ENCODE peak calls at places on chromosomes 12 and 14, in six cellular contexts. H is nephron progenitor cell, J is cardiac fibroblast, L is fibroblast of mammary gland, Z is brain microvascular endothelial cell, C is neural progenitor cell. N is an unnamed sample.

GRCh38 chr14:95713596-95714371 is at the start of gene TCL1A:
- DNase-seq in H (no peak), J (no peak), L (no peak), Z (no peak), C (no peak), N (no peak)

GRCh38 chr12:29901585-29901984 is 117.8 kb upstream of the TMTC1 start:
- DNase-seq in H (no peak), J (peak), L (peak), Z (no peak), C (peak), N (no peak)

GRCh38 chr14:68564236-68564825 is 228.5 kb downstream of the ZFP36L1 start:
- DNase-seq in H (no peak), J (no peak), L (no peak), Z (no peak), C (peak), N (no peak)

GRCh38 chr14:92058006-92058917 is 18.4 kb upstream of the TRIP11 start:
- DNase-seq in H (no peak), J (no peak), L (no peak), Z (no peak), C (no peak), N (no peak)

GRCh38 chr12:69653703-69654102 is 43.0 kb upstream of the LRRC10 start:
- DNase-seq in H (no peak), J (peak), L (peak), Z (no peak), C (no peak), N (no peak)

GRCh38 chr12:57276935-57277563 is 26.1 kb upstream of the STAC3 start:
- DNase-seq in H (no peak), J (peak), L (peak), Z (peak), C (peak), N (peak)

GRCh38 chr14:64702493-64703392 is 1.5 kb upstream of the PLEKHG3 start:
- DNase-seq in H (peak), J (no peak), L (no peak), Z (no peak), C (peak), N (no peak)

GRCh38 chr12:132408001-132408400 is 78.6 kb upstream of the GALNT9 start:
- DNase-seq in H (no peak), J (no peak), L (no peak), Z (no peak), C (no peak), N (no peak)

GRCh38 chr12:39127401-39127800 is 222.0 kb upstream of the CPNE8 start:
- DNase-seq in H (no peak), J (peak), L (peak), Z (no peak), C (no peak), N (peak)

GRCh38 chr14:100764716-100765115 is 38.0 kb downstream of the DLK1 start:
- DNase-seq in H (no peak), J (no peak), L (no peak), Z (no peak), C (peak), N (no peak)

GRCh38 chr12:55019784-55020183 is at the start of gene NEUROD4:
- DNase-seq in H (peak), J (peak), L (peak), Z (peak), C (peak), N (peak)

GRCh38 chr12:89349814-89350213 is 2.5 kb downstream of the DUSP6 start:
- DNase-seq in H (no peak), J (peak), L (peak), Z (peak), C (peak), N (peak)

GRCh38 chr12:3003593-3003992 is 44.4 kb downstream of the TEAD4 start:
- DNase-seq in H (no peak), J (no peak), L (no peak), Z (no peak), C (no peak), N (no peak)

GRCh38 chr12:90543841-90544240 is 411.1 kb downstream of the CCER1 start:
- DNase-seq in H (no peak), J (peak), L (peak), Z (peak), C (no peak), N (peak)

GRCh38 chr12:45431153-45431552 is 215.3 kb downstream of the ANO6 start:
- DNase-seq in H (no peak), J (no peak), L (no peak), Z (no peak), C (no peak), N (no peak)

GRCh38 chr12:6360080-6360571 is 15.2 kb downstream of the SCNN1A start:
- DNase-seq in H (no peak), J (no peak), L (no peak), Z (no peak), C (no peak), N (no peak)

GRCh38 chr12:62910549-62911169 is 24.3 kb downstream of the PPM1H start:
- DNase-seq in H (no peak), J (no peak), L (no peak), Z (no peak), C (no peak), N (no peak)

GRCh38 chr12:7374423-7375144 is 69.4 kb downstream of the CD163L1 start:
- DNase-seq in H (peak), J (peak), L (peak), Z (peak), C (peak), N (peak)
- TF ChIP-seq CTCF in H (peak), J (peak), L (peak), Z (peak), C (peak), N (peak)

DNA sequence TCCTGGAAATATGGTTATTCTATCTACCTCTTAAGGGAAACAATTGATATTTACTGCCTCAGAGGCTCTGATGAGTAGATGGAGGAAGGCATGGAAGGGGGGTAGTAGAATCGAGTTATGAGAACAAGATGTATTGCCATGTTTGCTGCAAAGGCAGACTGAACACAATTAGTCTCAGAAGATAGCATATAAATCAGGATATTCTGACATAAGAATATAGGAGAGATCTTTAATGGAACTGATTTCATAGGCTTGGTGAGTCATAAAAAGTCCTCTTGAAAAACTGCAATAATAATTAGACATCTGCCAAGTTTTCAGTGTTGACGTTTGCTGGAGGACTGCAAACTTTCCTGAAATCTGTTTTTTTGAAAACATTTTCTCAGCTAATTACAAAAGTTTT is 636.1 kb downstream of the TMTC2 start:
- DNase-seq in H (no peak), J (no peak), L (no peak), Z (no peak), C (no peak), N (no peak)
- TF ChIP-seq CTCF in H (no peak), J (no peak), L (no peak), Z (no peak), C (no peak), N (no peak)

GRCh38 chr12:79690606-79691298 is at the start of gene PAWR:
- DNase-seq in H (peak), J (peak), L (peak), Z (peak), C (peak), N (peak)
- TF ChIP-seq CTCF in H (no peak), J (peak), L (no peak), Z (peak), C (peak), N (peak)

GRCh38 chr14:57061009-57061711 is 207.5 kb downstream of the EXOC5 start:
- DNase-seq in H (no peak), J (no peak), L (no peak), Z (no peak), C (no peak), N (no peak)
- TF ChIP-seq CTCF in H (no peak), J (no peak), L (no peak), Z (no peak), C (no peak), N (no peak)

GRCh38 chr12:71551529-71551928 is 111.9 kb downstream of the LGR5 start:
- DNase-seq in H (no peak), J (peak), L (peak), Z (no peak), C (peak), N (peak)
- TF ChIP-seq CTCF in H (peak), J (peak), L (peak), Z (peak), C (peak), N (peak)

DNA sequence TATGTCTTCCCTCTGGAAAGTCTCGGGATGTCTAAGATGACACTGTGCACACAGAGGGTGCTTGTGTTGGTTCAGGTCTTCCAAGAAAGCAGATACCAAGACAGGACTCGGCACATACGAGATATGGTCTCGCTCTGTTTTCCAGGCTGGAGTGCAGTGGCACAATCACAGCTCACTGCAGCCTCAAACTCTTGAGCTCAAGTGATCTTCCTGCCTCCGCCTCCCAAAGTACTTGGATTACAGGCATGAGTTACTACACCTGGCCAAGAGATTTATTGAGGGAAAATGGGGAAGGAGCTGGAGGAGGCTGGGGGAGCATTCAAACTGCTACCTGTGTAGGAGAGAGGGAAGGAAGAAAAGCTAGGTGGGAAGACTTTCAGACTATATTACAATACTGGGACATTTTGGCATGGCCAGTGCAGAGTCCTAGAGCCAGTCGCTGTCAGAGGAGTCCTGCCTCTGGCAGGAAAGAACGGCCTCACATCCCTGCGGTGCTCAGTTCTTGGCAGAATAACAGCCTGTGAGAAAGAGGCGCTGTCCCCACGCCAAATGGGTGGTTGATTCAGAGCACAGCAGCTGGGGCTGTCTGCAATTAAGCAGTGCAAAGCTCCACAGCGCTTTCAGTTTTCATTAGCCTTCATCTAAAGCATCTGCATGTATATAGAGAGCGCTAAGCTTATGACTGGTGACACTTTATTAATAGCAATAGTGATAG is 18.3 kb downstream of the SLC17A8 start:
- DNase-seq in H (no peak), J (peak), L (peak), Z (no peak), C (peak), N (peak)
- TF ChIP-seq CTCF in H (no peak), J (no peak), L (no peak), Z (no peak), C (no peak), N (no peak)

DNA sequence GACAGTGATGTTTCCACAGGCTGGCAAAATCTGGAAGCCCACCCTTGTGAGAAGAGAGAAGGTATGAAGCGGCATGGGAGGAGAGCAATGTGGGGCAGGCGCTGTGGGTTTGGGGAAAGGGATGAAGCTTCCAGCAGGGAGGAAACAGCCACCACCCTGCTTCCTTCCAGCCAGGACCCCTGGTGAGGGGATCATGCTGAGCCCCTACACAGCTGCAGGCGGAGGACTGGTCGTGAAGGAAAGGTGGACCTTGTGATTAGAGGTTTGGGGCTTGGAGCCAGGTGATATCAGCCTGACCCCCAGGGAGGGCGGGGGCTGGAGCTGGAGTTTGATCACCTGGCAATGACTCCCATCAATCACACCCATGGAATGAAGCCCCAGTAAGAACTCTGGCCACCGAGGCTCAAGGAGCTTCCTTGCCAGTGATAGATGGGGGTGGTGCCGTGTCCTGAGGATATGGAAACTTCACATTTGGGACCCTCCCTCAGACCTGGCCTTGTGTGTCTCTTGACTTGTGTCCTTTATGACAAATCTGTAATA is 48.6 kb downstream of the RIMBP2 start:
- DNase-seq in H (no peak), J (no peak), L (no peak), Z (no peak), C (no peak), N (no peak)
- TF ChIP-seq CTCF in H (no peak), J (no peak), L (no peak), Z (no peak), C (no peak), N (no peak)

GRCh38 chr12:102880783-102881182 is 36.3 kb downstream of the PAH start:
- DNase-seq in H (no peak), J (no peak), L (no peak), Z (no peak), C (no peak), N (no peak)

GRCh38 chr12:102876883-102877282 is 40.2 kb downstream of the PAH start:
- DNase-seq in H (peak), J (no peak), L (no peak), Z (no peak), C (no peak), N (no peak)

GRCh38 chr12:102883204-102883799 is 33.7 kb downstream of the PAH start:
- DNase-seq in H (peak), J (peak), L (peak), Z (peak), C (peak), N (peak)

GRCh38 chr12:102874819-102875218 is 42.2 kb downstream of the PAH start:
- DNase-seq in H (no peak), J (no peak), L (no peak), Z (no peak), C (no peak), N (no peak)

DNA sequence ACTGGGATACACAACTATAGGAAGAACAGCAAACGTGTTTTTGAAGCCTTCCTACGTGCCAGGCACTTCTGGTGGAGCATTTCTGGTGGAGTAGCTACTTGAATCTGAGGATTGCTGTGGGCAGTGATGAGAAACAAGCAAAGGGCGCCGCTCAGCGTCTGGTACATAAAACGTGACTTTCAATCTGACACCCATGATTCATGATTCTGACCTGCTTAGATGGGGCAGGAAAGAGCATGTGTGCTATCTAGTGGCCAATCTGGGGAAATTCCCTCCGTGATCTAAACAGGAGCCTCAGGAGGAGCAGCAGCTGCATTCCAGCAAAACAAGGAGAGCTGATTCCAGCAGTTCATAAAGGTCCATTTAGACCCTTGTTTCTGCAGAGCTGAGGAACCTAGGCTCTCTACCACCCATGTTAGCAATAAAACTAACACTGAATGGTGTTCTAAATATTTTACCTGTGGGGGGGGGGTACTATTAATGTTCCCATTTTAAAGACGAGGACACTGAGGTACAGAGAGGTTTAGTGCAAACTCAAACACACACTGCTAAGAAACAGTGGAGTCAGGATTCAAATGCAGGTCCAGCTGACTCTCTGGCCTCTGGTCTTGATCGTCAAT is 37.8 kb downstream of the PAH start:
- DNase-seq in H (peak), J (peak), L (peak), Z (peak), C (peak), N (no peak)
- TF ChIP-seq CTCF in H (peak), J (no peak), L (peak), Z (peak), C (peak), N (no peak)

GRCh38 chr12:102480401-102480800 is at the start of gene IGF1:
- DNase-seq in H (no peak), J (peak), L (peak), Z (no peak), C (no peak), N (peak)
- TF ChIP-seq CTCF in H (no peak), J (peak), L (peak), Z (no peak), C (no peak), N (peak)

GRCh38 chr14:56340921-56341320 is 222.7 kb downstream of the PELI2 start:
- DNase-seq in H (no peak), J (no peak), L (no peak), Z (no peak), C (no peak), N (no peak)
- TF ChIP-seq CTCF in H (no peak), J (no peak), L (no peak), Z (no peak), C (no peak), N (no peak)